ENCODE peak calls at places on chromosomes 13 and 19, in six cellular contexts. One of them, this sample, is unnamed.

GRCh38 chr13:98775844-98776598 is 23.5 kb upstream of the SLC15A1 start:
- DNase-seq in T-helper 1 cell: no peak
- DNase-seq in RWPE2: peak
- DNase-seq in neural progenitor cell: no peak
- DNase-seq in AG09319: no peak
- DNase-seq in stimulated activated CD4-positive, alpha-beta T cell treated with anti-CD3 and anti-CD28 coated beads, Interleukin-4, amount 100 ng/mL, for 48 hours: no peak
- DNase-seq in this sample: no peak

GRCh38 chr19:5990289-5990797 is 12.4 kb upstream of the RANBP3 start:
- DNase-seq in neural progenitor cell: peak
- DNase-seq in stimulated activated CD4-positive, alpha-beta T cell treated with anti-CD3 and anti-CD28 coated beads, Interleukin-4, amount 100 ng/mL, for 48 hours: no peak
- DNase-seq in AG09319: no peak
- DNase-seq in T-helper 1 cell: no peak
- DNase-seq in RWPE2: no peak
- DNase-seq in this sample: no peak

GRCh38 chr19:351976-352625 is 7.5 kb upstream of the MIER2 start:
- DNase-seq in stimulated activated CD4-positive, alpha-beta T cell treated with anti-CD3 and anti-CD28 coated beads, Interleukin-4, amount 100 ng/mL, for 48 hours: no peak
- DNase-seq in RWPE2: peak
- DNase-seq in T-helper 1 cell: no peak
- DNase-seq in AG09319: no peak
- DNase-seq in neural progenitor cell: no peak
- DNase-seq in this sample: no peak

GRCh38 chr13:108226184-108226583 is 8.0 kb downstream of the ABHD13 start:
- DNase-seq in neural progenitor cell: no peak
- DNase-seq in AG09319: no peak
- DNase-seq in RWPE2: no peak
- DNase-seq in T-helper 1 cell: no peak
- DNase-seq in stimulated activated CD4-positive, alpha-beta T cell treated with anti-CD3 and anti-CD28 coated beads, Interleukin-4, amount 100 ng/mL, for 48 hours: no peak
- DNase-seq in this sample: no peak

GRCh38 chr13:108425056-108425455 is 155.5 kb downstream of the TNFSF13B start:
- DNase-seq in neural progenitor cell: no peak
- DNase-seq in RWPE2: no peak
- DNase-seq in stimulated activated CD4-positive, alpha-beta T cell treated with anti-CD3 and anti-CD28 coated beads, Interleukin-4, amount 100 ng/mL, for 48 hours: no peak
- DNase-seq in T-helper 1 cell: no peak
- DNase-seq in AG09319: no peak
- DNase-seq in this sample: no peak

GRCh38 chr13:93118081-93118615 is 108.5 kb upstream of the GPC6 start:
- DNase-seq in stimulated activated CD4-positive, alpha-beta T cell treated with anti-CD3 and anti-CD28 coated beads, Interleukin-4, amount 100 ng/mL, for 48 hours: no peak
- DNase-seq in neural progenitor cell: no peak
- DNase-seq in RWPE2: no peak
- DNase-seq in AG09319: no peak
- DNase-seq in T-helper 1 cell: no peak
- DNase-seq in this sample: no peak

GRCh38 chr13:21297452-21297851 is 121.0 kb downstream of the MRPL57 start:
- DNase-seq in AG09319: no peak
- DNase-seq in stimulated activated CD4-positive, alpha-beta T cell treated with anti-CD3 and anti-CD28 coated beads, Interleukin-4, amount 100 ng/mL, for 48 hours: no peak
- DNase-seq in RWPE2: no peak
- DNase-seq in neural progenitor cell: peak
- DNase-seq in T-helper 1 cell: no peak
- DNase-seq in this sample: no peak

GRCh38 chr13:99892189-99892588 is 79.4 kb downstream of the ZIC5 start:
- DNase-seq in RWPE2: no peak
- DNase-seq in stimulated activated CD4-positive, alpha-beta T cell treated with anti-CD3 and anti-CD28 coated beads, Interleukin-4, amount 100 ng/mL, for 48 hours: no peak
- DNase-seq in T-helper 1 cell: no peak
- DNase-seq in neural progenitor cell: peak
- DNase-seq in AG09319: no peak
- DNase-seq in this sample: no peak

GRCh38 chr13:72651196-72651595 is 76.2 kb downstream of the MZT1 start:
- DNase-seq in AG09319: no peak
- DNase-seq in T-helper 1 cell: no peak
- DNase-seq in neural progenitor cell: peak
- DNase-seq in stimulated activated CD4-positive, alpha-beta T cell treated with anti-CD3 and anti-CD28 coated beads, Interleukin-4, amount 100 ng/mL, for 48 hours: no peak
- DNase-seq in RWPE2: no peak
- DNase-seq in this sample: no peak

GRCh38 chr19:30857388-30857787 is 485.2 kb downstream of the ZNF536 start:
- DNase-seq in T-helper 1 cell: no peak
- DNase-seq in neural progenitor cell: no peak
- DNase-seq in RWPE2: no peak
- DNase-seq in stimulated activated CD4-positive, alpha-beta T cell treated with anti-CD3 and anti-CD28 coated beads, Interleukin-4, amount 100 ng/mL, for 48 hours: no peak
- DNase-seq in AG09319: no peak
- DNase-seq in this sample: no peak

GRCh38 chr19:369876-370275 is 25.3 kb upstream of the MIER2 start:
- DNase-seq in neural progenitor cell: no peak
- DNase-seq in stimulated activated CD4-positive, alpha-beta T cell treated with anti-CD3 and anti-CD28 coated beads, Interleukin-4, amount 100 ng/mL, for 48 hours: no peak
- DNase-seq in RWPE2: peak
- DNase-seq in AG09319: no peak
- DNase-seq in T-helper 1 cell: no peak
- DNase-seq in this sample: no peak

GRCh38 chr13:65856464-65856863 is 1373.7 kb downstream of the PCDH9 start:
- DNase-seq in neural progenitor cell: no peak
- DNase-seq in RWPE2: no peak
- DNase-seq in AG09319: no peak
- DNase-seq in T-helper 1 cell: no peak
- DNase-seq in stimulated activated CD4-positive, alpha-beta T cell treated with anti-CD3 and anti-CD28 coated beads, Interleukin-4, amount 100 ng/mL, for 48 hours: no peak
- DNase-seq in this sample: no peak

GRCh38 chr13:27523345-27524073 is 73.1 kb upstream of the MTIF3 start:
- DNase-seq in T-helper 1 cell: no peak
- DNase-seq in stimulated activated CD4-positive, alpha-beta T cell treated with anti-CD3 and anti-CD28 coated beads, Interleukin-4, amount 100 ng/mL, for 48 hours: no peak
- DNase-seq in AG09319: no peak
- DNase-seq in neural progenitor cell: no peak
- DNase-seq in RWPE2: no peak
- DNase-seq in this sample: no peak

GRCh38 chr13:66114127-66114526 is 1116.0 kb downstream of the PCDH9 start:
- DNase-seq in T-helper 1 cell: no peak
- DNase-seq in RWPE2: no peak
- DNase-seq in neural progenitor cell: no peak
- DNase-seq in AG09319: peak
- DNase-seq in stimulated activated CD4-positive, alpha-beta T cell treated with anti-CD3 and anti-CD28 coated beads, Interleukin-4, amount 100 ng/mL, for 48 hours: no peak
- DNase-seq in this sample: no peak

GRCh38 chr19:49614096-49614857 is 23.3 kb downstream of the PRR12 start:
- DNase-seq in neural progenitor cell: no peak
- DNase-seq in AG09319: no peak
- DNase-seq in stimulated activated CD4-positive, alpha-beta T cell treated with anti-CD3 and anti-CD28 coated beads, Interleukin-4, amount 100 ng/mL, for 48 hours: no peak
- DNase-seq in T-helper 1 cell: no peak
- DNase-seq in RWPE2: no peak
- DNase-seq in this sample: no peak

GRCh38 chr13:31947105-31947504 is 84.5 kb upstream of the FRY start:
- DNase-seq in stimulated activated CD4-positive, alpha-beta T cell treated with anti-CD3 and anti-CD28 coated beads, Interleukin-4, amount 100 ng/mL, for 48 hours: no peak
- DNase-seq in T-helper 1 cell: no peak
- DNase-seq in RWPE2: no peak
- DNase-seq in AG09319: no peak
- DNase-seq in neural progenitor cell: peak
- DNase-seq in this sample: no peak

GRCh38 chr13:108957369-108958012 is 328.1 kb downstream of the MYO16 start:
- DNase-seq in T-helper 1 cell: no peak
- DNase-seq in AG09319: peak
- DNase-seq in RWPE2: peak
- DNase-seq in stimulated activated CD4-positive, alpha-beta T cell treated with anti-CD3 and anti-CD28 coated beads, Interleukin-4, amount 100 ng/mL, for 48 hours: no peak
- DNase-seq in neural progenitor cell: peak
- DNase-seq in this sample: no peak

GRCh38 chr19:15197275-15198005 is 3.4 kb downstream of the NOTCH3 start:
- DNase-seq in RWPE2: no peak
- DNase-seq in neural progenitor cell: no peak
- DNase-seq in AG09319: no peak
- DNase-seq in stimulated activated CD4-positive, alpha-beta T cell treated with anti-CD3 and anti-CD28 coated beads, Interleukin-4, amount 100 ng/mL, for 48 hours: no peak
- DNase-seq in T-helper 1 cell: no peak
- DNase-seq in this sample: no peak

GRCh38 chr13:55563267-55563666 is 1577.5 kb upstream of the PRR20A start:
- DNase-seq in T-helper 1 cell: no peak
- DNase-seq in stimulated activated CD4-positive, alpha-beta T cell treated with anti-CD3 and anti-CD28 coated beads, Interleukin-4, amount 100 ng/mL, for 48 hours: no peak
- DNase-seq in AG09319: no peak
- DNase-seq in RWPE2: no peak
- DNase-seq in neural progenitor cell: no peak
- DNase-seq in this sample: no peak

GRCh38 chr13:32537580-32538233 is 888 bp downstream of the N4BP2L2 start:
- DNase-seq in AG09319: no peak
- DNase-seq in stimulated activated CD4-positive, alpha-beta T cell treated with anti-CD3 and anti-CD28 coated beads, Interleukin-4, amount 100 ng/mL, for 48 hours: peak
- DNase-seq in neural progenitor cell: no peak
- DNase-seq in RWPE2: no peak
- DNase-seq in T-helper 1 cell: peak
- DNase-seq in this sample: peak

GRCh38 chr13:23654111-23655110 is 84.2 kb downstream of the TNFRSF19 start:
- DNase-seq in neural progenitor cell: no peak
- DNase-seq in stimulated activated CD4-positive, alpha-beta T cell treated with anti-CD3 and anti-CD28 coated beads, Interleukin-4, amount 100 ng/mL, for 48 hours: no peak
- DNase-seq in RWPE2: no peak
- DNase-seq in AG09319: no peak
- DNase-seq in T-helper 1 cell: no peak
- DNase-seq in this sample: no peak

GRCh38 chr13:75938811-75939525 is 302.8 kb downstream of the LMO7 start:
- DNase-seq in T-helper 1 cell: no peak
- DNase-seq in AG09319: peak
- DNase-seq in neural progenitor cell: no peak
- DNase-seq in RWPE2: no peak
- DNase-seq in stimulated activated CD4-positive, alpha-beta T cell treated with anti-CD3 and anti-CD28 coated beads, Interleukin-4, amount 100 ng/mL, for 48 hours: no peak
- DNase-seq in this sample: no peak

GRCh38 chr19:55753401-55753800 is 5.5 kb upstream of the RFPL4A start:
- DNase-seq in neural progenitor cell: no peak
- DNase-seq in T-helper 1 cell: no peak
- DNase-seq in AG09319: no peak
- DNase-seq in stimulated activated CD4-positive, alpha-beta T cell treated with anti-CD3 and anti-CD28 coated beads, Interleukin-4, amount 100 ng/mL, for 48 hours: no peak
- DNase-seq in RWPE2: no peak
- DNase-seq in this sample: no peak

GRCh38 chr13:105785436-105785835 is 750.0 kb downstream of the EFNB2 start:
- DNase-seq in RWPE2: no peak
- DNase-seq in neural progenitor cell: no peak
- DNase-seq in stimulated activated CD4-positive, alpha-beta T cell treated with anti-CD3 and anti-CD28 coated beads, Interleukin-4, amount 100 ng/mL, for 48 hours: no peak
- DNase-seq in T-helper 1 cell: no peak
- DNase-seq in AG09319: no peak
- DNase-seq in this sample: no peak

GRCh38 chr13:114151565-114152284 is 19.3 kb upstream of the RASA3 start:
- DNase-seq in T-helper 1 cell: peak
- DNase-seq in AG09319: no peak
- DNase-seq in neural progenitor cell: no peak
- DNase-seq in stimulated activated CD4-positive, alpha-beta T cell treated with anti-CD3 and anti-CD28 coated beads, Interleukin-4, amount 100 ng/mL, for 48 hours: no peak
- DNase-seq in RWPE2: peak
- DNase-seq in this sample: peak

GRCh38 chr13:98878421-98879126 is 99.3 kb downstream of the DOCK9 start:
- DNase-seq in stimulated activated CD4-positive, alpha-beta T cell treated with anti-CD3 and anti-CD28 coated beads, Interleukin-4, amount 100 ng/mL, for 48 hours: no peak
- DNase-seq in neural progenitor cell: no peak
- DNase-seq in RWPE2: no peak
- DNase-seq in AG09319: no peak
- DNase-seq in T-helper 1 cell: no peak
- DNase-seq in this sample: no peak

GRCh38 chr13:96817336-96817941 is 176.8 kb downstream of the OXGR1 start:
- DNase-seq in RWPE2: no peak
- DNase-seq in T-helper 1 cell: no peak
- DNase-seq in neural progenitor cell: peak
- DNase-seq in stimulated activated CD4-positive, alpha-beta T cell treated with anti-CD3 and anti-CD28 coated beads, Interleukin-4, amount 100 ng/mL, for 48 hours: no peak
- DNase-seq in AG09319: no peak
- DNase-seq in this sample: no peak

GRCh38 chr19:11279505-11280236 is 16.3 kb upstream of the TSPAN16 start:
- DNase-seq in T-helper 1 cell: peak
- DNase-seq in AG09319: no peak
- DNase-seq in stimulated activated CD4-positive, alpha-beta T cell treated with anti-CD3 and anti-CD28 coated beads, Interleukin-4, amount 100 ng/mL, for 48 hours: peak
- DNase-seq in RWPE2: no peak
- DNase-seq in neural progenitor cell: no peak
- DNase-seq in this sample: peak

This sample was measured in CD8-positive, alpha-beta T cell.